ENCODE peak calls at places on chromosome 13, in six cellular contexts. One of them, this sample, is unnamed.

GRCh38 chr13:89845874-89846273 is 1501.6 kb upstream of the MIR17HG start:
- DNase-seq in activated CD4-positive, alpha-beta T cell treated with anti-CD3 and anti-CD28 coated beads, Interleukin-2, amount 50 U/mL, for 24 hours: no peak
- DNase-seq in stimulated activated CD8-positive, alpha-beta memory T cell treated with anti-CD3 and anti-CD28 coated beads, Interleukin-4, amount 100 ng/mL, for 24 hours: no peak
- DNase-seq in neural crest cell: no peak
- DNase-seq in naive thymus-derived CD4-positive, alpha-beta T cell: no peak
- DNase-seq in tibial nerve: no peak
- DNase-seq in this sample: no peak

GRCh38 chr13:44188257-44188656 is 185.4 kb upstream of the SERP2 start:
- DNase-seq in activated CD4-positive, alpha-beta T cell treated with anti-CD3 and anti-CD28 coated beads, Interleukin-2, amount 50 U/mL, for 24 hours: no peak
- DNase-seq in stimulated activated CD8-positive, alpha-beta memory T cell treated with anti-CD3 and anti-CD28 coated beads, Interleukin-4, amount 100 ng/mL, for 24 hours: no peak
- DNase-seq in neural crest cell: no peak
- DNase-seq in naive thymus-derived CD4-positive, alpha-beta T cell: no peak
- DNase-seq in tibial nerve: no peak
- DNase-seq in this sample: no peak

GRCh38 chr13:85241045-85241444 is 558.2 kb downstream of the SLITRK6 start:
- DNase-seq in activated CD4-positive, alpha-beta T cell treated with anti-CD3 and anti-CD28 coated beads, Interleukin-2, amount 50 U/mL, for 24 hours: no peak
- DNase-seq in stimulated activated CD8-positive, alpha-beta memory T cell treated with anti-CD3 and anti-CD28 coated beads, Interleukin-4, amount 100 ng/mL, for 24 hours: no peak
- DNase-seq in neural crest cell: no peak
- DNase-seq in naive thymus-derived CD4-positive, alpha-beta T cell: no peak
- DNase-seq in tibial nerve: no peak
- DNase-seq in this sample: no peak

GRCh38 chr13:102812616-102813287 is 13.8 kb downstream of the BIVM start:
- DNase-seq in activated CD4-positive, alpha-beta T cell treated with anti-CD3 and anti-CD28 coated beads, Interleukin-2, amount 50 U/mL, for 24 hours: no peak
- DNase-seq in stimulated activated CD8-positive, alpha-beta memory T cell treated with anti-CD3 and anti-CD28 coated beads, Interleukin-4, amount 100 ng/mL, for 24 hours: no peak
- DNase-seq in neural crest cell: no peak
- DNase-seq in naive thymus-derived CD4-positive, alpha-beta T cell: no peak
- DNase-seq in tibial nerve: no peak
- DNase-seq in this sample: no peak

GRCh38 chr13:113491982-113492381 is 1.5 kb upstream of the DCUN1D2 start:
- DNase-seq in activated CD4-positive, alpha-beta T cell treated with anti-CD3 and anti-CD28 coated beads, Interleukin-2, amount 50 U/mL, for 24 hours: no peak
- DNase-seq in stimulated activated CD8-positive, alpha-beta memory T cell treated with anti-CD3 and anti-CD28 coated beads, Interleukin-4, amount 100 ng/mL, for 24 hours: no peak
- DNase-seq in neural crest cell: no peak
- DNase-seq in naive thymus-derived CD4-positive, alpha-beta T cell: no peak
- DNase-seq in tibial nerve: no peak
- DNase-seq in this sample: no peak

GRCh38 chr13:114107686-114108081 is 24.7 kb downstream of the RASA3 start:
- DNase-seq in activated CD4-positive, alpha-beta T cell treated with anti-CD3 and anti-CD28 coated beads, Interleukin-2, amount 50 U/mL, for 24 hours: no peak
- DNase-seq in stimulated activated CD8-positive, alpha-beta memory T cell treated with anti-CD3 and anti-CD28 coated beads, Interleukin-4, amount 100 ng/mL, for 24 hours: no peak
- DNase-seq in neural crest cell: no peak
- DNase-seq in naive thymus-derived CD4-positive, alpha-beta T cell: no peak
- DNase-seq in tibial nerve: no peak
- DNase-seq in this sample: no peak

GRCh38 chr13:94950303-94950702 is 238.0 kb upstream of the SOX21 start:
- DNase-seq in activated CD4-positive, alpha-beta T cell treated with anti-CD3 and anti-CD28 coated beads, Interleukin-2, amount 50 U/mL, for 24 hours: no peak
- DNase-seq in stimulated activated CD8-positive, alpha-beta memory T cell treated with anti-CD3 and anti-CD28 coated beads, Interleukin-4, amount 100 ng/mL, for 24 hours: no peak
- DNase-seq in neural crest cell: no peak
- DNase-seq in naive thymus-derived CD4-positive, alpha-beta T cell: no peak
- DNase-seq in tibial nerve: no peak
- DNase-seq in this sample: no peak

GRCh38 chr13:101728021-101728420 is 275.5 kb downstream of the ITGBL1 start:
- DNase-seq in activated CD4-positive, alpha-beta T cell treated with anti-CD3 and anti-CD28 coated beads, Interleukin-2, amount 50 U/mL, for 24 hours: no peak
- DNase-seq in stimulated activated CD8-positive, alpha-beta memory T cell treated with anti-CD3 and anti-CD28 coated beads, Interleukin-4, amount 100 ng/mL, for 24 hours: no peak
- DNase-seq in neural crest cell: no peak
- DNase-seq in naive thymus-derived CD4-positive, alpha-beta T cell: no peak
- DNase-seq in tibial nerve: no peak
- DNase-seq in this sample: no peak

GRCh38 chr13:101289764-101290163 is 126.5 kb downstream of the NALCN start:
- DNase-seq in activated CD4-positive, alpha-beta T cell treated with anti-CD3 and anti-CD28 coated beads, Interleukin-2, amount 50 U/mL, for 24 hours: no peak
- DNase-seq in stimulated activated CD8-positive, alpha-beta memory T cell treated with anti-CD3 and anti-CD28 coated beads, Interleukin-4, amount 100 ng/mL, for 24 hours: no peak
- DNase-seq in neural crest cell: peak; percentile 64
- DNase-seq in naive thymus-derived CD4-positive, alpha-beta T cell: no peak
- DNase-seq in tibial nerve: no peak
- DNase-seq in this sample: no peak

GRCh38 chr13:60379837-60380236 is 17.2 kb upstream of the TDRD3 start:
- DNase-seq in activated CD4-positive, alpha-beta T cell treated with anti-CD3 and anti-CD28 coated beads, Interleukin-2, amount 50 U/mL, for 24 hours: no peak
- DNase-seq in stimulated activated CD8-positive, alpha-beta memory T cell treated with anti-CD3 and anti-CD28 coated beads, Interleukin-4, amount 100 ng/mL, for 24 hours: no peak
- DNase-seq in neural crest cell: no peak
- DNase-seq in naive thymus-derived CD4-positive, alpha-beta T cell: no peak
- DNase-seq in tibial nerve: no peak
- DNase-seq in this sample: no peak

GRCh38 chr13:113657851-113658741 is at the start of gene ATP4B:
- DNase-seq in activated CD4-positive, alpha-beta T cell treated with anti-CD3 and anti-CD28 coated beads, Interleukin-2, amount 50 U/mL, for 24 hours: no peak
- DNase-seq in stimulated activated CD8-positive, alpha-beta memory T cell treated with anti-CD3 and anti-CD28 coated beads, Interleukin-4, amount 100 ng/mL, for 24 hours: no peak
- DNase-seq in neural crest cell: no peak
- DNase-seq in naive thymus-derived CD4-positive, alpha-beta T cell: no peak
- DNase-seq in tibial nerve: peak; percentile 7
- DNase-seq in this sample: peak; percentile 70

GRCh38 chr13:41960700-41961697 is at the start of gene VWA8:
- DNase-seq in activated CD4-positive, alpha-beta T cell treated with anti-CD3 and anti-CD28 coated beads, Interleukin-2, amount 50 U/mL, for 24 hours: peak; percentile 77
- DNase-seq in stimulated activated CD8-positive, alpha-beta memory T cell treated with anti-CD3 and anti-CD28 coated beads, Interleukin-4, amount 100 ng/mL, for 24 hours: peak; percentile 79
- DNase-seq in neural crest cell: peak; percentile 69
- DNase-seq in naive thymus-derived CD4-positive, alpha-beta T cell: peak; percentile 85
- DNase-seq in tibial nerve: peak; percentile 30
- DNase-seq in this sample: peak; percentile 86

GRCh38 chr13:66887088-66887487 is 343.0 kb downstream of the PCDH9 start:
- DNase-seq in activated CD4-positive, alpha-beta T cell treated with anti-CD3 and anti-CD28 coated beads, Interleukin-2, amount 50 U/mL, for 24 hours: no peak
- DNase-seq in stimulated activated CD8-positive, alpha-beta memory T cell treated with anti-CD3 and anti-CD28 coated beads, Interleukin-4, amount 100 ng/mL, for 24 hours: no peak
- DNase-seq in neural crest cell: no peak
- DNase-seq in naive thymus-derived CD4-positive, alpha-beta T cell: no peak
- DNase-seq in tibial nerve: no peak
- DNase-seq in this sample: no peak

GRCh38 chr13:31756346-31756745 is 17.0 kb downstream of the RXFP2 start:
- DNase-seq in activated CD4-positive, alpha-beta T cell treated with anti-CD3 and anti-CD28 coated beads, Interleukin-2, amount 50 U/mL, for 24 hours: no peak
- DNase-seq in stimulated activated CD8-positive, alpha-beta memory T cell treated with anti-CD3 and anti-CD28 coated beads, Interleukin-4, amount 100 ng/mL, for 24 hours: no peak
- DNase-seq in neural crest cell: no peak
- DNase-seq in naive thymus-derived CD4-positive, alpha-beta T cell: no peak
- DNase-seq in tibial nerve: no peak
- DNase-seq in this sample: no peak

GRCh38 chr13:113958373-113958772 is 15.5 kb downstream of the C13orf46 start:
- DNase-seq in activated CD4-positive, alpha-beta T cell treated with anti-CD3 and anti-CD28 coated beads, Interleukin-2, amount 50 U/mL, for 24 hours: no peak
- DNase-seq in stimulated activated CD8-positive, alpha-beta memory T cell treated with anti-CD3 and anti-CD28 coated beads, Interleukin-4, amount 100 ng/mL, for 24 hours: no peak
- DNase-seq in neural crest cell: no peak
- DNase-seq in naive thymus-derived CD4-positive, alpha-beta T cell: no peak
- DNase-seq in tibial nerve: no peak
- DNase-seq in this sample: no peak

This sample was measured in type B pancreatic cell.